ENCODE peak calls at places on chromosomes 1 and 21, in four cellular contexts. F is cardiac fibroblast; Y is activated CD4-positive, alpha-beta T cell treated with anti-CD3 and anti-CD28 coated beads for 48 hours; W is mesenteric fat pad. J is an unnamed sample.

GRCh38 chr1:81509619-81510018 is 291.1 kb upstream of the ADGRL2 start:
- DNase-seq in W (no peak), F (no peak), Y (no peak), J (no peak)

GRCh38 chr1:204493145-204493881 is 1.3 kb downstream of the PIK3C2B start:
- DNase-seq in Y (no peak), W (no peak), F (peak), J (no peak)

GRCh38 chr1:180425956-180426355 is 76.4 kb downstream of the ACBD6 start:
- DNase-seq in W (no peak), F (no peak), Y (no peak), J (no peak)

GRCh38 chr1:41532206-41532975 is 47.9 kb upstream of the EDN2 start:
- DNase-seq in W (peak), F (no peak), Y (no peak), J (no peak)

GRCh38 chr1:36432616-36433015 is 17.6 kb downstream of the OSCP1 start:
- DNase-seq in F (no peak), Y (no peak), W (no peak), J (no peak)

GRCh38 chr1:43427524-43427923 is 26.2 kb downstream of the HYI start:
- DNase-seq in Y (no peak), F (no peak), W (no peak), J (no peak)

GRCh38 chr1:180169641-180170155 is 15.0 kb downstream of the QSOX1 start:
- DNase-seq in W (peak), F (no peak), Y (no peak), J (no peak)

GRCh38 chr1:237760981-237761380 is 129.7 kb downstream of the ZP4 start:
- DNase-seq in Y (no peak), W (no peak), F (no peak), J (no peak)

GRCh38 chr1:63821650-63822049 is 47.8 kb downstream of the ROR1 start:
- DNase-seq in W (no peak), F (peak), Y (no peak), J (peak)

GRCh38 chr1:7267493-7267892 is 482.2 kb downstream of the CAMTA1 start:
- DNase-seq in W (no peak), Y (no peak), F (no peak), J (peak)

GRCh38 chr1:182841368-182841988 is 2.3 kb downstream of the DHX9 start:
- DNase-seq in W (no peak), Y (no peak), F (peak), J (no peak)

GRCh38 chr1:236370397-236370796 is 23.7 kb upstream of the EDARADD start:
- DNase-seq in W (no peak), F (no peak), Y (peak), J (no peak)

GRCh38 chr21:42646836-42647235 is 6.6 kb upstream of the PDE9A start:
- DNase-seq in W (no peak), Y (no peak), F (no peak), J (no peak)

GRCh38 chr21:15004721-15005370 is 60.0 kb downstream of the NRIP1 start:
- DNase-seq in Y (no peak), F (no peak), W (no peak), J (no peak)

GRCh38 chr21:38669186-38669585 is 136.5 kb upstream of the ETS2 start:
- DNase-seq in Y (peak), F (peak), W (no peak), J (peak)

GRCh38 chr1:201646623-201647022 is 107.7 kb downstream of the NAV1 start:
- DNase-seq in F (no peak), W (no peak), Y (no peak), J (no peak)

GRCh38 chr1:159408862-159409400 is 23.1 kb upstream of the OR10J4 start:
- DNase-seq in Y (no peak), W (no peak), F (no peak), J (no peak)

GRCh38 chr21:29213513-29214385 is 83.3 kb downstream of the MAP3K7CL start:
- DNase-seq in Y (no peak), F (no peak), W (no peak), J (no peak)

GRCh38 chr1:188723332-188724020 is 1754.2 kb downstream of the BRINP3 start:
- DNase-seq in Y (no peak), F (no peak), W (no peak), J (no peak)

GRCh38 chr1:213200630-213201029 is 149.6 kb downstream of the RPS6KC1 start:
- DNase-seq in W (no peak), F (no peak), Y (no peak), J (no peak)

GRCh38 chr1:207013321-207014085 is 19.1 kb downstream of the C1orf116 start:
- DNase-seq in Y (no peak), W (no peak), F (no peak), J (no peak)

GRCh38 chr1:218262259-218262658 is 22.8 kb upstream of the RRP15 start:
- DNase-seq in W (no peak), F (no peak), Y (no peak), J (no peak)

GRCh38 chr21:25313891-25314646 is 293.2 kb downstream of the MRPL39 start:
- DNase-seq in F (peak), Y (no peak), W (no peak), J (peak)

J was measured in LHCN-M2.